ENCODE peak calls at places on chromosomes 12 and 14, in eight cellular contexts. One of them, this sample, is unnamed.

GRCh38 chr12:14936224-14936861 is 2.0 kb downstream of the ERP27 start:
- DNase-seq in brain microvascular endothelial cell: no peak
- DNase-seq in cardiac muscle cell: no peak
- DNase-seq in WERI-Rb-1: peak
- DNase-seq in endodermal cell: peak
- DNase-seq in neural progenitor cell: peak
- DNase-seq in HepG2: no peak
- DNase-seq in GM20000: no peak
- DNase-seq in this sample: no peak

GRCh38 chr12:39467432-39467870 is 24.5 kb upstream of the KIF21A start:
- DNase-seq in HepG2: no peak
- DNase-seq in cardiac muscle cell: no peak
- DNase-seq in GM20000: peak
- DNase-seq in neural progenitor cell: no peak
- DNase-seq in WERI-Rb-1: no peak
- DNase-seq in endodermal cell: no peak
- DNase-seq in brain microvascular endothelial cell: no peak
- DNase-seq in this sample: no peak

GRCh38 chr14:52031781-52032180 is 37.1 kb downstream of the NID2 start:
- DNase-seq in WERI-Rb-1: no peak
- DNase-seq in neural progenitor cell: no peak
- DNase-seq in cardiac muscle cell: no peak
- DNase-seq in endodermal cell: no peak
- DNase-seq in brain microvascular endothelial cell: peak
- DNase-seq in GM20000: no peak
- DNase-seq in HepG2: no peak
- DNase-seq in this sample: peak

GRCh38 chr12:57754411-57755193 is at the start of gene MARCHF9:
- DNase-seq in cardiac muscle cell: peak
- DNase-seq in neural progenitor cell: peak
- DNase-seq in WERI-Rb-1: peak
- DNase-seq in endodermal cell: peak
- DNase-seq in HepG2: no peak
- DNase-seq in GM20000: peak
- DNase-seq in brain microvascular endothelial cell: no peak
- DNase-seq in this sample: no peak

GRCh38 chr12:49945394-49946080 is 5.0 kb upstream of the AQP2 start:
- DNase-seq in endodermal cell: peak
- DNase-seq in brain microvascular endothelial cell: peak
- DNase-seq in WERI-Rb-1: peak
- DNase-seq in cardiac muscle cell: peak
- DNase-seq in GM20000: peak
- DNase-seq in neural progenitor cell: peak
- DNase-seq in HepG2: peak
- DNase-seq in this sample: peak

GRCh38 chr14:92729632-92730358 is 18.6 kb downstream of the LGMN start:
- DNase-seq in neural progenitor cell: no peak
- DNase-seq in WERI-Rb-1: no peak
- DNase-seq in endodermal cell: no peak
- DNase-seq in HepG2: no peak
- DNase-seq in brain microvascular endothelial cell: peak
- DNase-seq in cardiac muscle cell: no peak
- DNase-seq in GM20000: peak
- DNase-seq in this sample: peak

GRCh38 chr14:71551291-71551955 is 380.8 kb upstream of the RGS6 start:
- DNase-seq in GM20000: no peak
- DNase-seq in WERI-Rb-1: peak
- DNase-seq in endodermal cell: no peak
- DNase-seq in HepG2: no peak
- DNase-seq in brain microvascular endothelial cell: no peak
- DNase-seq in neural progenitor cell: no peak
- DNase-seq in cardiac muscle cell: no peak
- DNase-seq in this sample: peak

GRCh38 chr14:30158299-30158698 is 230.7 kb upstream of the PRKD1 start:
- DNase-seq in WERI-Rb-1: no peak
- DNase-seq in endodermal cell: no peak
- DNase-seq in brain microvascular endothelial cell: no peak
- DNase-seq in GM20000: no peak
- DNase-seq in neural progenitor cell: no peak
- DNase-seq in HepG2: no peak
- DNase-seq in cardiac muscle cell: peak
- DNase-seq in this sample: no peak

GRCh38 chr14:96079066-96079465 is 39.9 kb downstream of the C14orf132 start:
- DNase-seq in endodermal cell: no peak
- DNase-seq in GM20000: no peak
- DNase-seq in cardiac muscle cell: no peak
- DNase-seq in neural progenitor cell: no peak
- DNase-seq in brain microvascular endothelial cell: no peak
- DNase-seq in HepG2: no peak
- DNase-seq in WERI-Rb-1: no peak
- DNase-seq in this sample: no peak

GRCh38 chr14:79515158-79515557 is 696.1 kb downstream of the DIO2 start:
- DNase-seq in cardiac muscle cell: no peak
- DNase-seq in WERI-Rb-1: no peak
- DNase-seq in HepG2: no peak
- DNase-seq in GM20000: no peak
- DNase-seq in endodermal cell: peak
- DNase-seq in brain microvascular endothelial cell: peak
- DNase-seq in neural progenitor cell: no peak
- DNase-seq in this sample: no peak

GRCh38 chr14:79724934-79725717 is 486.2 kb downstream of the DIO2 start:
- DNase-seq in GM20000: no peak
- DNase-seq in HepG2: no peak
- DNase-seq in endodermal cell: no peak
- DNase-seq in cardiac muscle cell: no peak
- DNase-seq in brain microvascular endothelial cell: no peak
- DNase-seq in neural progenitor cell: no peak
- DNase-seq in WERI-Rb-1: no peak
- DNase-seq in this sample: no peak

GRCh38 chr14:76615331-76615730 is 145.9 kb upstream of the VASH1 start:
- DNase-seq in GM20000: no peak
- DNase-seq in neural progenitor cell: no peak
- DNase-seq in cardiac muscle cell: no peak
- DNase-seq in brain microvascular endothelial cell: no peak
- DNase-seq in HepG2: no peak
- DNase-seq in WERI-Rb-1: no peak
- DNase-seq in endodermal cell: no peak
- DNase-seq in this sample: no peak

GRCh38 chr12:41419151-41419893 is 231.2 kb downstream of the PDZRN4 start:
- DNase-seq in HepG2: no peak
- DNase-seq in WERI-Rb-1: peak
- DNase-seq in endodermal cell: no peak
- DNase-seq in neural progenitor cell: peak
- DNase-seq in brain microvascular endothelial cell: no peak
- DNase-seq in cardiac muscle cell: no peak
- DNase-seq in GM20000: no peak
- DNase-seq in this sample: no peak

GRCh38 chr14:49900973-49901372 is 8.1 kb downstream of the ARF6 start:
- DNase-seq in WERI-Rb-1: no peak
- DNase-seq in cardiac muscle cell: no peak
- DNase-seq in GM20000: no peak
- DNase-seq in brain microvascular endothelial cell: no peak
- DNase-seq in neural progenitor cell: no peak
- DNase-seq in endodermal cell: no peak
- DNase-seq in HepG2: no peak
- DNase-seq in this sample: no peak

DNA sequence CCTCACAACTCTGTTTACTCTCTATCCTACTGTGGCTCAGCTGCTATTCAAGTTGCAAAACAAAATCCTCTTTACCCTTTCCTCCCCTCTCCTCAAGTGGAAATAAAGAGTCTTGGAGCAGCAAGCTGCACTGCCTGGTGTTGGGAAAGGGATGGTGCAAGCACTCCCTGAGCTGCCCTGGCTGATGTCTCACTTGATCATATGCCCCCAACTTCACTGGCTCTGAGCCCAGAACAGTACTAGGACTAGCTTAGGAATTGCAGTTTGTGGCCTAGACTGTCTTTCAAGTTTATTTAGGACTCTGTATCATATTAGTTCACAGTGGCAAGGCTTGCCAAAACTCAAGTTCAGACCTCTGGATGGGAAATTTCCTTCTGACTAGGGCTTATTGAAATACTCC is 1683.8 kb upstream of the SEL1L start:
- DNase-seq in cardiac muscle cell: no peak
- DNase-seq in neural progenitor cell: peak
- DNase-seq in WERI-Rb-1: no peak
- DNase-seq in GM20000: no peak
- DNase-seq in brain microvascular endothelial cell: peak
- DNase-seq in endodermal cell: no peak
- DNase-seq in HepG2: no peak
- DNase-seq in this sample: peak
- TF ChIP-seq CTCF in cardiac muscle cell: no peak
- TF ChIP-seq CTCF in neural progenitor cell: peak
- TF ChIP-seq CTCF in WERI-Rb-1: no peak
- TF ChIP-seq CTCF in GM20000: no peak
- TF ChIP-seq CTCF in brain microvascular endothelial cell: no peak
- TF ChIP-seq CTCF in endodermal cell: peak
- TF ChIP-seq CTCF in HepG2: no peak
- TF ChIP-seq CTCF in this sample: no peak

GRCh38 chr12:77089701-77090220 is 24.4 kb upstream of the E2F7 start:
- DNase-seq in cardiac muscle cell: no peak
- DNase-seq in brain microvascular endothelial cell: no peak
- DNase-seq in neural progenitor cell: no peak
- DNase-seq in endodermal cell: no peak
- DNase-seq in WERI-Rb-1: no peak
- DNase-seq in HepG2: no peak
- DNase-seq in GM20000: no peak
- DNase-seq in this sample: no peak

GRCh38 chr12:77082021-77082420 is 16.7 kb upstream of the E2F7 start:
- DNase-seq in endodermal cell: no peak
- DNase-seq in GM20000: no peak
- DNase-seq in cardiac muscle cell: no peak
- DNase-seq in neural progenitor cell: no peak
- DNase-seq in brain microvascular endothelial cell: no peak
- DNase-seq in WERI-Rb-1: no peak
- DNase-seq in HepG2: no peak
- DNase-seq in this sample: no peak

GRCh38 chr12:77087427-77087826 is 22.1 kb upstream of the E2F7 start:
- DNase-seq in HepG2: no peak
- DNase-seq in endodermal cell: no peak
- DNase-seq in WERI-Rb-1: no peak
- DNase-seq in neural progenitor cell: no peak
- DNase-seq in cardiac muscle cell: no peak
- DNase-seq in brain microvascular endothelial cell: peak
- DNase-seq in GM20000: no peak
- DNase-seq in this sample: peak
- TF ChIP-seq CTCF in HepG2: no peak
- TF ChIP-seq CTCF in endodermal cell: no peak
- TF ChIP-seq CTCF in WERI-Rb-1: no peak
- TF ChIP-seq CTCF in neural progenitor cell: no peak
- TF ChIP-seq CTCF in cardiac muscle cell: no peak
- TF ChIP-seq CTCF in brain microvascular endothelial cell: no peak
- TF ChIP-seq CTCF in GM20000: no peak
- TF ChIP-seq CTCF in this sample: no peak

DNA sequence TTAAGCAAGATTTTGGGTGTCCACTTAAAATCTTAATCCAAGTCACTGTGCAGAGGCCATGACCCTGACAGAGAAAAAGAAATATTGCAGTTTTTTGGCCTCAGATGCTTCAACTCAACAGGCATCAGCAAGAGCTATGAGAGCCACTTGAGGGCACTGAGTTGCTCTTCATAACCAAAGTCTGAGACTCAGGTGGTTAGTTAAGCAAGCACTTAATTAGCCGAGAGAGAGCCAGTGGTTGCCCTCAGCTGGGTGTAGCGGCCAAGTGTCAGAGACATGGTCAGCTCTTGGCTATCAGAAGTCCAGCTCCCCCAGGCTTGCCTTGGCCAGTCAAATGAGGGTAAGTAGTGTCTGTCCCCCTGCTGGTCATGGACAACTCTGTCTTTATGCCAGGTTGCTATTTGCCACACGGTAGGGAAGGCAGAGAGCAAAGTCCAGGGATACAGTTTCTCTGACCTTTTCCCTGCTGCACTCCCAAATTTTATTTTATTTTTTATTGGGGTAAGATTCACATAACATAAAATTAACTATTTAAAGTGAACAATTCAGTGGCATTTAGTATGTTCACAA is 9.0 kb upstream of the KRT71 start:
- DNase-seq in WERI-Rb-1: no peak
- DNase-seq in HepG2: peak
- DNase-seq in endodermal cell: peak
- DNase-seq in GM20000: no peak
- DNase-seq in neural progenitor cell: peak
- DNase-seq in brain microvascular endothelial cell: peak
- DNase-seq in cardiac muscle cell: no peak
- DNase-seq in this sample: no peak
- TF ChIP-seq CTCF in WERI-Rb-1: peak
- TF ChIP-seq CTCF in HepG2: peak
- TF ChIP-seq CTCF in endodermal cell: peak
- TF ChIP-seq CTCF in GM20000: no peak
- TF ChIP-seq CTCF in neural progenitor cell: peak
- TF ChIP-seq CTCF in brain microvascular endothelial cell: peak
- TF ChIP-seq CTCF in cardiac muscle cell: peak
- TF ChIP-seq CTCF in this sample: peak

GRCh38 chr12:1173806-1174617 is 183.0 kb downstream of the ERC1 start:
- DNase-seq in HepG2: no peak
- DNase-seq in GM20000: no peak
- DNase-seq in endodermal cell: no peak
- DNase-seq in cardiac muscle cell: no peak
- DNase-seq in WERI-Rb-1: no peak
- DNase-seq in brain microvascular endothelial cell: no peak
- DNase-seq in neural progenitor cell: no peak
- DNase-seq in this sample: no peak

GRCh38 chr12:1167784-1168183 is 176.8 kb downstream of the ERC1 start:
- DNase-seq in GM20000: no peak
- DNase-seq in endodermal cell: no peak
- DNase-seq in brain microvascular endothelial cell: no peak
- DNase-seq in HepG2: no peak
- DNase-seq in WERI-Rb-1: no peak
- DNase-seq in cardiac muscle cell: no peak
- DNase-seq in neural progenitor cell: no peak
- DNase-seq in this sample: no peak

GRCh38 chr12:1171657-1172056 is 180.6 kb downstream of the ERC1 start:
- DNase-seq in HepG2: no peak
- DNase-seq in WERI-Rb-1: peak
- DNase-seq in endodermal cell: no peak
- DNase-seq in GM20000: no peak
- DNase-seq in neural progenitor cell: peak
- DNase-seq in brain microvascular endothelial cell: no peak
- DNase-seq in cardiac muscle cell: peak
- DNase-seq in this sample: no peak

GRCh38 chr12:1174659-1175058 is 183.6 kb downstream of the ERC1 start:
- DNase-seq in neural progenitor cell: no peak
- DNase-seq in cardiac muscle cell: no peak
- DNase-seq in WERI-Rb-1: no peak
- DNase-seq in endodermal cell: no peak
- DNase-seq in brain microvascular endothelial cell: no peak
- DNase-seq in GM20000: no peak
- DNase-seq in HepG2: no peak
- DNase-seq in this sample: no peak

DNA sequence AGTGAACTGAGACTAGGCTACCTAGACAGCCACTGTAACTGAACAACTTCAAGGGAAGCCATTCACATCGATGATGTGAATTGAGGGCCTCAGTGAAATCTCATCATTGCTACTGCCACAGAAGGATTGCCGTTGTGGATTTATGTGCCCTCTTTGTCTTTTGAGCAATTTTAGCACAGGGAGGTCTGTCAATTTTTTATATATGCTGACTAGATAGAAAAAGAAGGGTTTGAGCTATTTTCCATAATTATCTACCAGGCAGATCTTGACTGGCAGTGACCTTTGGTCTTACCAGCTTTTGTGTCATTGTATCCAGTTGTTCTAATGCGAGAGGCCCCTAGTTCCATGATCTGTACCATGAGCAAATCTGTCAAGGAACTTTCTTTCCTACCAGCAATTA is 179.4 kb downstream of the ERC1 start:
- DNase-seq in brain microvascular endothelial cell: no peak
- DNase-seq in WERI-Rb-1: no peak
- DNase-seq in GM20000: no peak
- DNase-seq in endodermal cell: no peak
- DNase-seq in cardiac muscle cell: no peak
- DNase-seq in HepG2: peak
- DNase-seq in neural progenitor cell: no peak
- DNase-seq in this sample: no peak
- TF ChIP-seq CTCF in brain microvascular endothelial cell: no peak
- TF ChIP-seq CTCF in WERI-Rb-1: no peak
- TF ChIP-seq CTCF in GM20000: no peak
- TF ChIP-seq CTCF in endodermal cell: no peak
- TF ChIP-seq CTCF in cardiac muscle cell: no peak
- TF ChIP-seq CTCF in HepG2: no peak
- TF ChIP-seq CTCF in neural progenitor cell: no peak
- TF ChIP-seq CTCF in this sample: no peak